ENCODE peak calls at places on chromosomes 6 and 20, in ten cellular contexts. N is CD4-positive, alpha-beta T cell; I is lower lobe of right lung; K is caudate nucleus; E is cardiac muscle cell; D is H9; A is heart left ventricle; L is pancreas; H is right lobe of liver; V is mesenchymal stem cell. W is an unnamed sample.

GRCh38 chr6:159110013-159110412 is 59.2 kb upstream of the FNDC1 start:
- DNase-seq in N (no peak), I (no peak), K (no peak), E (peak), D (peak), A (no peak), L (no peak), H (no peak), V (peak), W (no peak)

GRCh38 chr6:138600261-138600660 is 101.0 kb upstream of the NHSL1 start:
- DNase-seq in N (no peak), I (no peak), K (no peak), E (no peak), D (no peak), A (no peak), L (no peak), H (no peak), V (no peak), W (no peak)

GRCh38 chr6:125546827-125547226 is 202.6 kb upstream of the HEY2 start:
- DNase-seq in N (no peak), I (no peak), K (no peak), E (no peak), D (no peak), A (peak), L (no peak), H (no peak), V (peak), W (no peak)

GRCh38 chr6:11007715-11008608 is 36.1 kb downstream of the ELOVL2 start:
- DNase-seq in N (no peak), I (no peak), K (no peak), E (no peak), D (no peak), A (no peak), L (no peak), H (no peak), V (peak), W (no peak)

GRCh38 chr6:138410972-138411667 is 7.1 kb downstream of the HEBP2 start:
- DNase-seq in N (no peak), I (no peak), K (no peak), E (no peak), D (no peak), A (no peak), L (no peak), H (no peak), V (peak), W (no peak)

GRCh38 chr20:64131406-64131805 is 24.0 kb upstream of the NPBWR2 start:
- DNase-seq in N (no peak), I (peak), K (no peak), E (no peak), D (no peak), A (no peak), L (no peak), H (no peak), V (peak), W (no peak)

GRCh38 chr6:80467408-80467807 is 360.9 kb downstream of the BCKDHB start:
- DNase-seq in N (no peak), I (no peak), K (no peak), E (no peak), D (no peak), A (no peak), L (no peak), H (no peak), V (no peak), W (no peak)

GRCh38 chr6:151534576-151534975 is 40.8 kb downstream of the CCDC170 start:
- DNase-seq in N (no peak), I (no peak), K (no peak), E (no peak), D (no peak), A (no peak), L (no peak), H (no peak), V (no peak), W (no peak)

GRCh38 chr6:11586117-11586516 is 48.6 kb downstream of the TMEM170B start:
- DNase-seq in N (no peak), I (no peak), K (no peak), E (no peak), D (no peak), A (no peak), L (no peak), H (no peak), V (peak), W (no peak)

GRCh38 chr20:36384022-36384619 is 78.0 kb downstream of the DLGAP4 start:
- DNase-seq in N (peak), I (no peak), K (no peak), E (peak), D (peak), A (no peak), L (no peak), H (no peak), V (peak), W (no peak)

GRCh38 chr20:57076202-57076651 is 190.2 kb downstream of the BMP7 start:
- DNase-seq in N (no peak), I (no peak), K (no peak), E (no peak), D (no peak), A (no peak), L (no peak), H (no peak), V (peak), W (no peak)

GRCh38 chr20:53750827-53751393 is 157.3 kb upstream of the ZNF217 start:
- DNase-seq in N (no peak), I (no peak), K (no peak), E (peak), D (no peak), A (no peak), L (no peak), H (no peak), V (peak), W (no peak)

GRCh38 chr6:134041093-134041492 is 11.3 kb downstream of the SLC2A12 start:
- DNase-seq in N (no peak), I (no peak), K (no peak), E (no peak), D (no peak), A (no peak), L (no peak), H (no peak), V (peak), W (no peak)

GRCh38 chr6:149057464-149057840 is 260.1 kb upstream of the TAB2 start:
- DNase-seq in N (no peak), I (no peak), K (no peak), E (no peak), D (no peak), A (no peak), L (no peak), H (no peak), V (no peak), W (no peak)

GRCh38 chr6:149056777-149057463 is 260.6 kb upstream of the TAB2 start:
- DNase-seq in N (no peak), I (no peak), K (no peak), E (peak), D (no peak), A (no peak), L (no peak), H (no peak), V (no peak), W (no peak)

GRCh38 chr6:149054559-149055194 is 262.8 kb upstream of the TAB2 start:
- DNase-seq in N (no peak), I (no peak), K (no peak), E (no peak), D (no peak), A (no peak), L (no peak), H (no peak), V (no peak), W (no peak)

GRCh38 chr6:149053848-149054558 is 263.5 kb upstream of the TAB2 start:
- DNase-seq in N (no peak), I (no peak), K (no peak), E (no peak), D (no peak), A (no peak), L (peak), H (no peak), V (no peak), W (no peak)

DNA sequence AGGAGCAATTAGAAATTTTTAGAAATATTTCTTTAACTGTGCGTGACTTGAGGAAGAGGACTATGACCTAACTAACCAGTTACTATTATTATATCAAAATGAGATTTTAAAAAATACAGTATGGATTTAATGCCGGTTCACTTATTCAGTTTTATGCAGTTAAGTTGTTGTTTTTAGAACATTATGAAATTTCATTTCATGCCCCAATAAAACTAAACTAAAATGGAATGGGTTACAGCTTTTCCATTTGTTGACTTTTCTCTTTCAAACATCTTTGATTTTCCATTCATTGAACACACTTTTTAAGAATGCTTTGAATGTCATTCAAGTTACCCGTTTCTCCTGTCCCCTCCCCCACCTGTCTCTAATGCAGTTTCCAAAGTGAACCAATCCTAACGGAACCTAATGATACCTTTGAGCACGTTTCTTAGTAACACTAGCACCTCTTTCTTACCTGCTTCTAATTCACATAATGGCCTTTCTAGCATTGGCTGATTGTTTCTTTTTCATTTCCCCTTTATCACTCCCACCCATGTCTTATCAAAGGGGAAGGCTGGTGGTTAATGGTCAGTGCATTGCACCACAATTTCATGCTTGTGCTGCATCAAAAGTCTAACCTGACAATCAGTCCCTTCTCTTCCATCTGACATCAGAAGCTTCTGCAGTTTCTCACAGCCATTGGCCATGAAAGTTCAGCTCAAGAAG is 262.2 kb upstream of the TAB2 start:
- DNase-seq in N (no peak), I (no peak), K (no peak), E (no peak), D (no peak), A (no peak), L (no peak), H (no peak), V (no peak), W (no peak)
- H3K27ac ChIP-seq in N (no peak), I (no peak), K (no peak), E (no peak), D (no peak), A (no peak), L (peak), H (no peak), V (no peak), W (no peak)

GRCh38 chr20:17227199-17227535 is 327 bp downstream of the PCSK2 start:
- DNase-seq in N (no peak), I (peak), K (no peak), E (peak), D (no peak), A (peak), L (no peak), H (no peak), V (no peak), W (no peak)

GRCh38 chr20:17228624-17229061 is 1.8 kb downstream of the PCSK2 start:
- DNase-seq in N (no peak), I (peak), K (no peak), E (no peak), D (peak), A (no peak), L (peak), H (peak), V (no peak), W (no peak)

GRCh38 chr20:17226410-17227198 is at the start of gene PCSK2:
- DNase-seq in N (no peak), I (peak), K (peak), E (peak), D (peak), A (peak), L (peak), H (no peak), V (peak), W (no peak)

GRCh38 chr20:17229256-17229655 is 2.4 kb downstream of the PCSK2 start:
- DNase-seq in N (no peak), I (no peak), K (no peak), E (no peak), D (no peak), A (no peak), L (no peak), H (no peak), V (no peak), W (no peak)

GRCh38 chr20:17227669-17228623 is 1.1 kb downstream of the PCSK2 start:
- DNase-seq in N (no peak), I (peak), K (peak), E (peak), D (peak), A (no peak), L (no peak), H (no peak), V (no peak), W (no peak)
- H3K27ac ChIP-seq in N (no peak), I (no peak), K (peak), E (no peak), D (no peak), A (no peak), L (no peak), H (no peak), V (no peak), W (no peak)

GRCh38 chr6:2793491-2794151 is 28.4 kb downstream of the WRNIP1 start:
- DNase-seq in N (peak), I (peak), K (no peak), E (peak), D (no peak), A (no peak), L (no peak), H (no peak), V (no peak), W (no peak)
- H3K27ac ChIP-seq in N (no peak), I (peak), K (peak), E (peak), D (no peak), A (peak), L (no peak), H (no peak), V (no peak), W (peak)

DNA sequence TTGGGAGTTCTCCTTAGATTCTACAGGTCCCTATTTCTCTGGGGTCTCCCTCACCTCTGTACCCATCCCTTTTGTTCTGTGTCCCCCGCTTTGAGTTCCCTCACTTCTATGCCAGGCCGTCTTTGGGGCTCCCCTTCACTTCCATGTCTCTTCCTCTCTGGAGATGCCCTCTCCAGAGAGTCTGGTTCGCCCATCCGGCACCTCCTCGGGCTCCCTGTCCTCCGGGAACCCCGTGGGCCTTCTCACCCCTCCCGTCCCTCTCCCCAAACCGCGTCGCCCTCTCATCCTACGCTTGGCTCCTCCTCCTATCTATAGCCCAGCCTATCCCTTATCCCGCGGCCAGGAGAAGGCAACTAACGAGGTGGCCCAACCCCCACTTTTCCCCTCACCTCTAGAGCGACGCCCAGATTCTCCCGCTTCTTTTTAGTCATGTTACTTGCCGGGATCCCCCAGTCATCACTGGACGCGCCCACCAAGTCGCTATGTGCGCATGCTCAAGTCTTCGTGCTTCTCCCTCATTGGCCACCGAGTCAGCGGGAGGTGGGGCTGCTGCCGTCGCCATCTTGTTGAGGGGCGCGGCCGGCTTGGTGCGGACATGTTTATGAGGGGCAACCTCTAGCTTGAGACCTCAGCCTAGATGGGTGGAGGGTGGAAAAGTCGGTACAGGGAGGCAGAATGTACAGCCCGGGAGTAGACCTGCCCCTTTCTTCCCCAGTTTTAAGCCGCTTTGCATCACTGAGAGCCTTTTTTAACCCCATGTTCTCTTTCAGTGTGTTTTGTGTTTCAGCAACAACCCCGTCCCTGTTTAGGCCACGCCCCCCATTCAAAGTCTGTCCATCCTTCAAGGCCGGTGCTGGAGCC is at the start of gene CCDC167:
- DNase-seq in N (peak), I (peak), K (peak), E (peak), D (peak), A (peak), L (peak), H (peak), V (peak), W (peak)
- H3K27ac ChIP-seq in N (peak), I (peak), K (peak), E (no peak), D (peak), A (peak), L (no peak), H (peak), V (no peak), W (peak)

W was measured in substantia nigra.